ENCODE peak calls at places on chromosomes 3 and 15, in nine cellular contexts. I is GM06990, V is MM.1S, H is lung, Z is neural progenitor cell, F is keratinocyte, W is AG04450, Y is ovary, R is A549. L is an unnamed sample.

GRCh38 chr3:64939747-64940450 is 252.1 kb upstream of the ADAMTS9 start:
- DNase-seq in F (no peak), R (no peak), Y (no peak), Z (no peak), I (no peak), W (no peak), H (no peak), V (no peak), L (no peak)

GRCh38 chr3:197522183-197522715 is 33.5 kb downstream of the BDH1 start:
- DNase-seq in R (no peak), H (no peak), Z (no peak), V (no peak), I (no peak), W (no peak), Y (no peak), F (no peak), L (no peak)

GRCh38 chr3:30355622-30356021 is 250.8 kb upstream of the TGFBR2 start:
- DNase-seq in V (no peak), R (no peak), I (no peak), F (no peak), W (no peak), H (no peak), Z (peak; percentile 9), Y (no peak), L (no peak)

GRCh38 chr3:134992180-134992579 is 197.1 kb downstream of the EPHB1 start:
- DNase-seq in I (no peak), V (no peak), H (no peak), Z (no peak), Y (no peak), W (no peak), R (no peak), F (no peak), L (no peak)

GRCh38 chr3:16504692-16505091 is 8.8 kb downstream of the RFTN1 start:
- DNase-seq in R (no peak), Z (no peak), I (no peak), V (no peak), F (no peak), Y (no peak), H (no peak), W (no peak), L (no peak)

GRCh38 chr3:14424711-14425573 is 22.5 kb downstream of the SLC6A6 start:
- DNase-seq in V (no peak), Y (no peak), R (no peak), Z (no peak), H (peak; percentile 76), W (no peak), I (no peak), F (no peak), L (no peak)

GRCh38 chr3:73108750-73109149 is 47.3 kb downstream of the EBLN2 start:
- DNase-seq in Z (no peak), F (no peak), R (no peak), I (no peak), V (no peak), W (no peak), H (peak; percentile 4), Y (no peak), L (no peak)

GRCh38 chr3:157174265-157174615 is 14.3 kb upstream of the CCNL1 start:
- DNase-seq in Z (peak; percentile 35), R (peak; percentile 53), H (no peak), I (no peak), W (no peak), Y (peak; percentile 57), V (peak; percentile 70), F (no peak), L (no peak)

GRCh38 chr15:98969126-98969735 is 38.4 kb downstream of the PGPEP1L start:
- DNase-seq in V (no peak), R (no peak), Z (no peak), I (no peak), W (no peak), H (no peak), Y (no peak), F (no peak), L (peak; percentile 83)

GRCh38 chr15:25783607-25784131 is 79.5 kb downstream of the ATP10A start:
- DNase-seq in Z (peak; percentile 68), Y (no peak), R (peak; percentile 49), W (no peak), H (no peak), V (no peak), F (no peak), I (no peak), L (no peak)

GRCh38 chr3:71785594-71786472 is 885 bp upstream of the PROK2 start:
- DNase-seq in H (no peak), W (no peak), F (no peak), Z (no peak), I (no peak), V (no peak), Y (no peak), R (no peak), L (no peak)

DNA sequence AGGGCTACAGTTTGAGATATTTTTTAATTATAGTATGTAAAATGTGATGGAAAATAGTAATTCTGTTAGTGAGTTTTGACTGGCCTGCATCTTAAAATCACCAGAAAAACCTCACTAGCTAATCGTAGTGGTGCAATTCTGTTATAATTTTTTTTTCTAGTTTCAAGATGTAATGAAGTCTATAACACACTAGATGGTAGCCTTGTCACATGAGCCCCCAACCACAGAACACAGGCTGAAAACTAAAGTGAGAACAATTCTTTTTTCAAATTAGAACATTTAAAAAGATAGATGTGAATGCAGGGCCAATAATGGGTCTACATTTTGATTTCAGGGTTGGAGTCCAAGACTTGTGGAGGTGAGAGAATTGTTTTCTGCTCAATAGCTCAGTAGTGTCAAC is 83.3 kb upstream of the KCNH8 start:
- DNase-seq in W (no peak), H (no peak), R (no peak), V (no peak), I (no peak), Z (peak; percentile 23), F (no peak), Y (no peak), L (no peak)
- TF ChIP-seq CTCF in W (no peak), H (no peak), R (peak; percentile 28), V (peak; percentile 56), I (peak; percentile 46), Z (peak; percentile 73), F (no peak), Y (no peak), L (peak; percentile 29)

DNA sequence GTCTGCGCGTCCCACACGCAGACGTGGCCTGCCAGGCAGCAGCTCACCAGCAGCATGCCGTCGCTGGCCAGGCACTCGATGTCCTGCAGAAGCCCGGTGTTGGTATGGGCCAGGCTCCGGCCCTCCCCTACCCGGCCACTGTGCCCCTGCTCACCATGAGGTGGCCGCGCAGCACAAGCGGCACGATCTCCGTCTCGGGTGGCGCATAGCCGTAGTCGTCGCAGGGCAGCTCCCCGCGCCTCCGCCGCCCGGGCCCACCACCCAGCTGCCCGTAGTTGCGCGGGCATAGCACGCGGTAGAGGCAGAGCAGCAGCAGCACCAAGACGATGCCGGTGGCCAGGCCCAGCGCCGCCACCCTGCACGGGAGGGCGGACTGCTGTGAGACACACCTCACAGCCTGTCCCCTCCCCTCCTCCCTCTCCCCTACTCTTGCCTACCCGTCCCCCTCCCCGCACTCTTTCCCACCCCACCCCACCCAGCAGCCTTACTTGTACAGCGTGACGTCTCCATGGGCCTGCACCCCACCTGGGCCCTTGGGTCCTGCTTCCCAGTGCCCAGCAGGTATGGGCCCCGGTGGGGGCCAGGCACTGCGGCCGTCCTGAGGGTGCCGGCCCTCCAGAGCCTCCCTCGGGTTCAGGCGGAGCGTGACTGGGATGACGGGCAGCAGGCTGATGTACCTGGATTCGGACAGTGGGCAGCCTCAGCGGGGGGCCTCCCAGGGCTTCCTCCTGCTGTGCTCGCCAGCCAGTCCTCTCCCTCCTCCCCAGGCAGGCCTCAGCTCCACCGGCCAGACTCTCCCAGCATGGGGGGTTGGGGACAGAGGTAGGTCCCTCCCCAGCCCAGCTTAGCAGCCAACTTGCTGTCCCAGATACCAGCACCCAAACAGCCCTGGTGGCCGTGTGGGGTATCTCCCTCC is 37.6 kb downstream of the PTPN23 start:
- DNase-seq in R (no peak), I (no peak), W (no peak), H (no peak), F (no peak), V (no peak), Y (peak; percentile 19), Z (no peak), L (no peak)
- TF ChIP-seq CTCF in R (no peak), I (no peak), W (peak; percentile 23), H (no peak), F (no peak), V (peak; percentile 7), Y (no peak), Z (peak; percentile 3), L (no peak)

GRCh38 chr3:69385723-69386483 is at the start of gene FRMD4B:
- DNase-seq in I (peak; percentile 42), V (no peak), Y (peak; percentile 40), R (peak; percentile 21), Z (peak; percentile 67), F (no peak), W (no peak), H (peak; percentile 85), L (peak; percentile 86)
- TF ChIP-seq CTCF in I (peak; percentile 28), V (no peak), Y (no peak), R (no peak), Z (peak; percentile 21), F (peak; percentile 46), W (no peak), H (no peak), L (no peak)

GRCh38 chr3:138361561-138361971 is 13.2 kb downstream of the MRAS start:
- DNase-seq in R (no peak), W (no peak), V (no peak), Z (no peak), I (no peak), H (no peak), Y (no peak), F (no peak), L (no peak)
- TF ChIP-seq CTCF in R (no peak), W (no peak), V (no peak), Z (no peak), I (no peak), H (no peak), Y (no peak), F (no peak), L (no peak)

GRCh38 chr3:119494597-119494996 is 3.8 kb upstream of the TIMMDC1 start:
- DNase-seq in I (no peak), R (no peak), W (no peak), F (no peak), Z (no peak), Y (no peak), V (no peak), H (no peak), L (no peak)
- TF ChIP-seq CTCF in I (no peak), R (no peak), W (no peak), F (no peak), Z (peak; percentile 31), Y (no peak), V (peak; percentile 12), H (no peak), L (no peak)

DNA sequence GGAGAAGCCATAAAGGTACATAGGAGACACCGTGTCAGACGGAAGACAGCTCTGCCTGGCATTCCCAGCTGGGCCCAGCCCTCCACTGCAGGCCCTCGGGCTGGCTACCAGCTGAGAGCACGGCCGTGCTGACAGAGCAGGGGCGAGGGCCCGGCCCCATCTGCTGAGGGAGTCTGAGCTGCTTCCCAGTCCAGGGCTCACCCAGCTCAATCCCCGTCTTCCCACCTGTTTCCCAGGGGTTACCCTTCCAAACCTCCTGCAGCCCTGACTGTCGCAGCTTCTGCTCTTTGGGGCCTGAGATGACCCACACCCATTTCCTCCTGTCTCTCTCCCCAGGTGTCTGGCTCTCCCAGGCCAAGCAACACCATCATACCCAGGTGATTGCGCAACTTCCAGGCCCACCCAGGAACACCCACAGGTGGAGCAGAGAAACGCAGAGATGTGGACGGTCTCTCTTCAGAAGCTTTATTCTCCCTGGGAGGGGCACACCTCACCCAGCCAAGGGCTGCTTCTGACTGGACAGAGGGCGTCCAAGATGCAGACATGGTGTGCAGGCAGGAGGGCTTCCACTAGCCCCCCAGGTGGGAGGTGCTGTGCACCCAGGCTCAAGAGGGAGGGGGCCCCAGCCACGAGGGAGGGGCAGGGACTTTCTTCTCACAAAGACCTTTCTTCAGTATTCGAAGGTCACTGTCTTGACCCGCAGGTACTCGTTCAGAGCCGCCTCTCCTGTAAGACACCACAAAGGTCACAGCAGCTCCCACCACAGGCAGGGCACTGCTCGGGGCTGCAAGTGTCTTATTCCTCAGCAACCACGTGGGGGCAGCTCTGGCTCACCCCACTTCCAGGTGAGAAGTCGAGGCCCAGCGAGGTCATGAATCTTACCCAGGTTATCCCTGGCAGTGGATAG is 19.4 kb upstream of the SLC41A3 start:
- DNase-seq in Z (peak; percentile 33), Y (no peak), V (no peak), F (no peak), W (no peak), H (no peak), R (no peak), I (no peak), L (peak; percentile 82)
- TF ChIP-seq CTCF in Z (peak; percentile 44), Y (no peak), V (peak; percentile 11), F (peak; percentile 21), W (peak; percentile 2), H (no peak), R (no peak), I (peak; percentile 43), L (no peak)